ENCODE peak calls at places on chromosomes 5 and 9, in nine cellular contexts. M is H54, B is NCI-H187, G is lower leg skin, N is NCI-H446 treated with DMSO at 0.1 percent for 48 hours, J is endothelial cell, T is KBM-7, F is activated gamma-delta T cell treated with Interleukin-2 at 50 U/mL for 16 hours, V is endothelial cell of umbilical vein. C is an unnamed sample.

GRCh38 chr5:88188458-88189132 is 80.0 kb downstream of the TMEM161B start:
- DNase-seq in M (no peak), B (no peak), G (no peak), N (no peak), J (no peak), T (peak; percentile 60), F (no peak), V (no peak), C (no peak)

GRCh38 chr9:98295824-98296223 is 40.4 kb upstream of the TBC1D2 start:
- DNase-seq in M (no peak), B (no peak), G (no peak), N (no peak), J (no peak), T (no peak), F (no peak), V (no peak), C (no peak)

GRCh38 chr9:122406264-122406890 is 35.6 kb downstream of the PTGS1 start:
- DNase-seq in M (no peak), B (no peak), G (no peak), N (no peak), J (no peak), T (no peak), F (no peak), V (no peak), C (no peak)

GRCh38 chr5:88954511-88954910 is 71.5 kb upstream of the MEF2C start:
- DNase-seq in M (no peak), B (no peak), G (no peak), N (no peak), J (no peak), T (no peak), F (no peak), V (no peak), C (no peak)

GRCh38 chr9:126298319-126298801 is 28.3 kb upstream of the MVB12B start:
- DNase-seq in M (no peak), B (no peak), G (peak; percentile 78), N (no peak), J (no peak), T (no peak), F (no peak), V (no peak), C (no peak)

GRCh38 chr9:108551030-108551964 is 304.5 kb downstream of the ACTL7B start:
- DNase-seq in M (peak; percentile 77), B (no peak), G (no peak), N (no peak), J (no peak), T (no peak), F (no peak), V (no peak), C (no peak)

GRCh38 chr9:16039988-16040761 is 487.3 kb downstream of the CCDC171 start:
- DNase-seq in M (no peak), B (no peak), G (no peak), N (no peak), J (no peak), T (no peak), F (no peak), V (no peak), C (no peak)

GRCh38 chr5:39503148-39503547 is 78.4 kb upstream of the DAB2 start:
- DNase-seq in M (no peak), B (no peak), G (no peak), N (no peak), J (no peak), T (no peak), F (no peak), V (no peak), C (no peak)

C was measured in CD8-positive, alpha-beta T cell.